ENCODE peak calls at places on chromosomes 7 and 10, in eight cellular contexts. F is tibial nerve; G is CD4-positive, CD25-positive, alpha-beta regulatory T cell; Q is heart right ventricle; N is gastrocnemius medialis; O is thyroid gland; T is CD8-positive, alpha-beta T cell; U is right atrium auricular region. D is an unnamed sample.

GRCh38 chr7:49669692-49670260 is 103.7 kb upstream of the VWC2 start:
- DNase-seq in T (no peak), G (no peak), U (no peak), N (no peak), F (no peak), O (no peak), Q (peak; percentile 15), D (no peak)

GRCh38 chr10:77926566-77927342 is at the start of gene DLG5:
- DNase-seq in N (peak; percentile 59), F (peak; percentile 40), T (peak; percentile 13), G (no peak), Q (peak; percentile 77), O (peak; percentile 80), U (peak; percentile 60), D (no peak)

GRCh38 chr10:78934499-78934898 is 134.3 kb upstream of the ZMIZ1 start:
- DNase-seq in G (no peak), T (no peak), U (no peak), F (no peak), Q (no peak), N (no peak), O (no peak), D (no peak)

GRCh38 chr10:13206546-13207443 is 27.4 kb downstream of the UCMA start:
- DNase-seq in T (no peak), F (no peak), U (no peak), Q (no peak), G (no peak), O (peak; percentile 13), N (no peak), D (no peak)

GRCh38 chr7:77200542-77200941 is 923 bp upstream of the FGL2 start:
- DNase-seq in G (no peak), O (no peak), Q (no peak), U (no peak), F (no peak), T (no peak), N (no peak), D (no peak)

GRCh38 chr10:86403183-86403797 is 36.7 kb upstream of the GRID1 start:
- DNase-seq in F (no peak), O (peak; percentile 90), N (no peak), U (no peak), Q (no peak), G (no peak), T (no peak), D (no peak)

GRCh38 chr7:29071203-29071804 is 75.0 kb downstream of the CPVL start:
- DNase-seq in O (no peak), Q (no peak), F (no peak), T (no peak), N (no peak), U (no peak), G (no peak), D (no peak)

GRCh38 chr10:71133710-71134686 is 78.4 kb upstream of the UNC5B start:
- DNase-seq in G (no peak), U (peak; percentile 32), T (no peak), N (no peak), O (no peak), Q (no peak), F (no peak), D (peak; percentile 82)

GRCh38 chr7:129308047-129308446 is 83.2 kb downstream of the AHCYL2 start:
- DNase-seq in O (peak; percentile 70), U (no peak), N (peak; percentile 73), Q (peak; percentile 42), G (no peak), T (no peak), F (no peak), D (no peak)

GRCh38 chr10:68897336-68897741 is 3.8 kb upstream of the DDX50 start:
- DNase-seq in U (no peak), O (peak; percentile 56), T (peak; percentile 29), F (peak; percentile 64), G (peak; percentile 12), Q (no peak), N (peak; percentile 43), D (no peak)

GRCh38 chr10:86368987-86369386 is 2.4 kb upstream of the GRID1 start:
- DNase-seq in O (no peak), U (no peak), F (no peak), Q (no peak), T (no peak), G (no peak), N (no peak), D (no peak)

GRCh38 chr7:1762238-1762945 is 92.3 kb downstream of the ELFN1 start:
- DNase-seq in O (no peak), U (no peak), N (no peak), Q (no peak), T (no peak), F (no peak), G (no peak), D (no peak)

GRCh38 chr7:30433082-30433481 is 45.5 kb downstream of the NOD1 start:
- DNase-seq in N (peak; percentile 41), Q (peak; percentile 38), T (no peak), F (peak; percentile 40), G (no peak), U (peak; percentile 75), O (peak; percentile 86), D (no peak)

GRCh38 chr7:171364-171904 is 20.9 kb upstream of the FAM20C start:
- DNase-seq in N (no peak), G (no peak), F (no peak), O (no peak), T (no peak), Q (no peak), U (no peak), D (no peak)

GRCh38 chr7:107874605-107875446 is 16.2 kb upstream of the DLD start:
- DNase-seq in U (no peak), T (peak; percentile 36), F (peak; percentile 73), G (peak; percentile 16), Q (no peak), O (peak; percentile 37), N (peak; percentile 26), D (no peak)

GRCh38 chr7:2175514-2175913 is 57.2 kb downstream of the MAD1L1 start:
- DNase-seq in F (peak; percentile 29), O (peak; percentile 73), T (no peak), N (peak; percentile 39), G (no peak), Q (no peak), U (peak; percentile 63), D (no peak)

GRCh38 chr7:1027285-1028043 is 16.9 kb upstream of the GPR146 start:
- DNase-seq in T (no peak), G (no peak), F (no peak), U (peak; percentile 60), O (peak; percentile 69), N (no peak), Q (no peak), D (no peak)

GRCh38 chr7:151592868-151593486 is 73.3 kb upstream of the RHEB start:
- DNase-seq in F (no peak), N (no peak), Q (no peak), U (no peak), O (no peak), T (no peak), G (no peak), D (no peak)

GRCh38 chr7:121344093-121344492 is 15.3 kb downstream of the WNT16 start:
- DNase-seq in T (no peak), U (no peak), Q (no peak), F (no peak), O (no peak), G (no peak), N (no peak), D (no peak)

DNA sequence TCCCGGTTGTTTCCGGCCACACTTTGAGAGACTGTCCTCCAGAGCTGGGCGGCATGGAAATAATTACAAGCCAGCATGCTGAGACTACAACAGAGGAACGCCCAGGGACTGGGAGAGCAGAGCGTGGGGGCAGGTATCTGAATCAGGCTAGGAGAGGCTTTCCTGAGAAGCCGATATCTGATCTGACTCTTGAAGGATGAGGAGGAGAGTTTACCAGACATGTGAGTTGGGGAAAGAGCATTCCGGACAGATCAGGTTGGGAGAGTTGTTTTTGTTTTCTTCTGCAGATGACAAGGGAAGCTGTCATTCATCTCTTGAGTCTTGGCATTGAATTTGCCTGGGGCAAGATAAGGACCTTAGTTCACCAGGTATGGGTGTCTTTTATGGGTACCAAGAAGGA is 35.9 kb downstream of the WBP1L start:
- DNase-seq in Q (no peak), O (peak; percentile 69), U (no peak), F (no peak), T (no peak), G (no peak), N (peak; percentile 77), D (no peak)
- H3K4me1 ChIP-seq in Q (peaks cover 99% of the 10 kb centered on the region), O (peaks cover 97% of the 10 kb centered on the region), U (peaks cover 99% of the 10 kb centered on the region), F (peaks cover 99% of the 10 kb centered on the region), T (peaks cover 39% of the 10 kb centered on the region), G (peaks cover 20% of the 10 kb centered on the region), N (peaks cover 85% of the 10 kb centered on the region), D (peaks cover 99% of the 10 kb centered on the region)

DNA sequence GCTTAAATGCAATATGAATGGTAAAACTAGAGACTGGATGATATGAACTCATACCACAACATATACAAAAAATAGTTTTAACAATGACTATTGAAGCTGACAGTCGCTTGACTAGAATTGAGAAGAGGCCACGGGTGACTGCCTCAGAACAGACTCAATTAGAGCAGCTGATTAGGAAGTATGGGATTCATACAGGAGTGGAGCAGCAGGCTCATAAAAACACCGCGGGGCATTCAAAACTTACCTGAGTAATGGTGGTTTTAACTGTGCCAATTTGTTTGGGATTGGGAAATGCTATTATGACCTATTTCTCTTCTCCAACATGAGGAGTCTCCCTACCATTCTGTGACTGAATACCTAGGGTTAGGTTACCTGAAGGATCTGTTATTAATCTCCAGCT is 2.1 kb downstream of the CADPS2 start:
- DNase-seq in Q (no peak), G (no peak), T (no peak), F (no peak), N (no peak), O (peak; percentile 40), U (no peak), D (no peak)
- H3K4me3 ChIP-seq in Q (no peak overlapping the region), G (no peak overlapping the region), T (no peak overlapping the region), F (no peak overlapping the region), N (no peak overlapping the region), O (no peak overlapping the region), U (no peak overlapping the region), D (peak overlapping the region; percentile 94)

DNA sequence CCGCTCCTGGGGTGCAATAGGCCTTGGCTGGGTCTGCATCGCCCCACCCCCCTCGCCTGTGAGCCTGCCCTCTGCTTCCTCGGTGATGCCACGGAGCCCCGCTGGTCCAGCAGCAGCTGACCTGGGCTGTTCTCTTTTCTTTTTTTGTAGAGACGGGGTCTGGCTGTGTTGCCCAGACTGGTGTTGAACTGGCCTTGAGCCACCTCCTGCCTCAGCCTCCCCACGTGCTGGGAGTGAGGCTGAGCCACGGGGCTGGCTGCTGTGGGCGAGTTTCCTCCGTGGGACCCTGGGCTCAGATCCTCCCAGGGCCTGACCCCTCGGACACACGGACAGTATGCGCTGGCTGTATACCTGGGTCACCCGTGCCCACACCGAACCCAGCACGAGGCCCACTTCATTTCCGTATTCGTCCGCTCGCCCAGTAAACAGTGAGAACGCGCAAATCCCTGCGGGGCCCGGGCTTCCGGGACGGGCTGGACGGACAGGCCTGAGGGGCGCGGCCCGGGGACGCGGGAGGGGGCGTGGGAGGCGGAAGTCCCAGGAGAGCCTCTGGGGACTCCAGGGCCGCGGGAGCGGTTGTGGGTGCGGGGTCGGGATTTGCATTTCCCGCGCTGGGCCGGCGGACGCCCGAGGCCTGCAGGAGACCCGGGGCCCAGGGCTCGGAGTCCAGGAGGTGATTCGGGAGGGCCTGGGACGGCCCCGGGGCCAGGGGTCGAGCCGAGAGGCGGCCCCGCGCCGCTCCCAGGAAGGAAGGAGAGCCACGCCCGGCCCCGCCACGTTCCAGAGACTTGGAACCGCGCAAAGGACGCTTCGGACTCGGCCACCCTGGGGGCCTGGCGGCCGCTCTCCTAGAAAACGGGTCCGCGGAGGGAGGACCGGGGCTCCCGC is 57.8 kb upstream of the DNAJB6 start:
- DNase-seq in F (no peak), O (peak; percentile 15), U (peak; percentile 67), Q (peak; percentile 83), T (no peak), G (no peak), N (peak; percentile 52), D (no peak)
- H3K27ac ChIP-seq in F (no peak overlapping the region), O (no peak overlapping the region), U (peak overlapping the region; percentile 29), Q (peak overlapping the region; percentile 55), T (no peak overlapping the region), G (no peak overlapping the region), N (peak overlapping the region; percentile 28), D (peak overlapping the region; percentile 53)

GRCh38 chr7:131231381-131232220 is 96.1 kb upstream of the MKLN1 start:
- DNase-seq in Q (peak; percentile 23), F (peak; percentile 28), G (peak; percentile 28), N (peak; percentile 21), T (peak; percentile 66), O (no peak), U (peak; percentile 56), D (no peak)
- H3K4me1 ChIP-seq in Q (peaks cover 20% of the 10 kb centered on the region), F (peaks cover 25% of the 10 kb centered on the region), G (peaks cover 14% of the 10 kb centered on the region), N (peaks cover 15% of the 10 kb centered on the region), T (peaks cover 32% of the 10 kb centered on the region), O (peaks cover 1% of the 10 kb centered on the region), U (peaks cover 19% of the 10 kb centered on the region), D (peaks cover 17% of the 10 kb centered on the region)

D was measured in esophagus muscularis mucosa.